ENCODE peak calls at places on chromosomes 7 and 10, in seven cellular contexts. One of them, this sample, is unnamed.

GRCh38 chr10:91684841-91685240 is 52.0 kb upstream of the PPP1R3C start:
- DNase-seq in neural progenitor cell: no peak
- DNase-seq in aorta: no peak
- DNase-seq in brain microvascular endothelial cell: no peak
- DNase-seq in body of pancreas: no peak
- DNase-seq in heart left ventricle: no peak
- DNase-seq in H1: no peak
- DNase-seq in this sample: no peak

GRCh38 chr10:124233546-124234138 is 140.2 kb upstream of the CHST15 start:
- DNase-seq in neural progenitor cell: no peak
- DNase-seq in aorta: peak; percentile 32
- DNase-seq in brain microvascular endothelial cell: no peak
- DNase-seq in body of pancreas: no peak
- DNase-seq in heart left ventricle: no peak
- DNase-seq in H1: no peak
- DNase-seq in this sample: no peak

GRCh38 chr7:157077021-157077420 is 61.7 kb upstream of the UBE3C start:
- DNase-seq in neural progenitor cell: no peak
- DNase-seq in aorta: no peak
- DNase-seq in brain microvascular endothelial cell: no peak
- DNase-seq in body of pancreas: no peak
- DNase-seq in heart left ventricle: no peak
- DNase-seq in H1: no peak
- DNase-seq in this sample: no peak

GRCh38 chr7:75555736-75556135 is 63.6 kb downstream of the SPDYE5 start:
- DNase-seq in neural progenitor cell: no peak
- DNase-seq in aorta: no peak
- DNase-seq in brain microvascular endothelial cell: no peak
- DNase-seq in body of pancreas: no peak
- DNase-seq in heart left ventricle: no peak
- DNase-seq in H1: no peak
- DNase-seq in this sample: no peak

GRCh38 chr7:30634193-30634626 is 39.5 kb downstream of the GARS1 start:
- DNase-seq in neural progenitor cell: no peak
- DNase-seq in aorta: no peak
- DNase-seq in brain microvascular endothelial cell: no peak
- DNase-seq in body of pancreas: no peak
- DNase-seq in heart left ventricle: no peak
- DNase-seq in H1: no peak
- DNase-seq in this sample: no peak

GRCh38 chr10:132443605-132443997 is 46.6 kb downstream of the PWWP2B start:
- DNase-seq in neural progenitor cell: no peak
- DNase-seq in aorta: no peak
- DNase-seq in brain microvascular endothelial cell: peak; percentile 38
- DNase-seq in body of pancreas: no peak
- DNase-seq in heart left ventricle: no peak
- DNase-seq in H1: no peak
- DNase-seq in this sample: no peak

GRCh38 chr10:19111501-19112267 is 63.1 kb downstream of the MALRD1 start:
- DNase-seq in neural progenitor cell: no peak
- DNase-seq in aorta: no peak
- DNase-seq in brain microvascular endothelial cell: no peak
- DNase-seq in body of pancreas: no peak
- DNase-seq in heart left ventricle: no peak
- DNase-seq in H1: no peak
- DNase-seq in this sample: no peak

GRCh38 chr7:69656890-69657289 is 58.6 kb downstream of the AUTS2 start:
- DNase-seq in neural progenitor cell: peak; percentile 47
- DNase-seq in aorta: no peak
- DNase-seq in brain microvascular endothelial cell: no peak
- DNase-seq in body of pancreas: no peak
- DNase-seq in heart left ventricle: peak; percentile 65
- DNase-seq in H1: no peak
- DNase-seq in this sample: peak; percentile 31

GRCh38 chr10:6054884-6055283 is 7.3 kb downstream of the IL2RA start:
- DNase-seq in neural progenitor cell: no peak
- DNase-seq in aorta: no peak
- DNase-seq in brain microvascular endothelial cell: no peak
- DNase-seq in body of pancreas: no peak
- DNase-seq in heart left ventricle: no peak
- DNase-seq in H1: peak; percentile 26
- DNase-seq in this sample: no peak

GRCh38 chr7:16668049-16668858 is 22.3 kb downstream of the BZW2 start:
- DNase-seq in neural progenitor cell: no peak
- DNase-seq in aorta: no peak
- DNase-seq in brain microvascular endothelial cell: peak; percentile 99
- DNase-seq in body of pancreas: peak; percentile 22
- DNase-seq in heart left ventricle: peak; percentile 40
- DNase-seq in H1: no peak
- DNase-seq in this sample: peak; percentile 65

GRCh38 chr10:23065549-23065948 is 29.8 kb upstream of the MSRB2 start:
- DNase-seq in neural progenitor cell: no peak
- DNase-seq in aorta: peak; percentile 90
- DNase-seq in brain microvascular endothelial cell: peak; percentile 53
- DNase-seq in body of pancreas: peak; percentile 86
- DNase-seq in heart left ventricle: peak; percentile 79
- DNase-seq in H1: peak; percentile 38
- DNase-seq in this sample: peak; percentile 42

GRCh38 chr10:47225186-47225927 is 74.6 kb upstream of the GDF10 start:
- DNase-seq in neural progenitor cell: no peak
- DNase-seq in aorta: no peak
- DNase-seq in brain microvascular endothelial cell: no peak
- DNase-seq in body of pancreas: no peak
- DNase-seq in heart left ventricle: no peak
- DNase-seq in H1: no peak
- DNase-seq in this sample: no peak

GRCh38 chr10:59865101-59865500 is 41.3 kb downstream of the CCDC6 start:
- DNase-seq in neural progenitor cell: peak; percentile 33
- DNase-seq in aorta: no peak
- DNase-seq in brain microvascular endothelial cell: no peak
- DNase-seq in body of pancreas: peak; percentile 64
- DNase-seq in heart left ventricle: no peak
- DNase-seq in H1: no peak
- DNase-seq in this sample: no peak

GRCh38 chr7:11341285-11341944 is 367.7 kb downstream of the PHF14 start:
- DNase-seq in neural progenitor cell: peak; percentile 47
- DNase-seq in aorta: no peak
- DNase-seq in brain microvascular endothelial cell: peak; percentile 48
- DNase-seq in body of pancreas: no peak
- DNase-seq in heart left ventricle: no peak
- DNase-seq in H1: no peak
- DNase-seq in this sample: peak; percentile 7

GRCh38 chr10:78292250-78292986 is 258.8 kb downstream of the RPS24 start:
- DNase-seq in neural progenitor cell: no peak
- DNase-seq in aorta: no peak
- DNase-seq in brain microvascular endothelial cell: no peak
- DNase-seq in body of pancreas: no peak
- DNase-seq in heart left ventricle: no peak
- DNase-seq in H1: no peak
- DNase-seq in this sample: no peak

GRCh38 chr7:96831446-96831845 is 121.8 kb upstream of the SEM1 start:
- DNase-seq in neural progenitor cell: no peak
- DNase-seq in aorta: no peak
- DNase-seq in brain microvascular endothelial cell: no peak
- DNase-seq in body of pancreas: no peak
- DNase-seq in heart left ventricle: no peak
- DNase-seq in H1: no peak
- DNase-seq in this sample: no peak

GRCh38 chr10:59668081-59668480 is 41.6 kb downstream of the SLC16A9 start:
- DNase-seq in neural progenitor cell: no peak
- DNase-seq in aorta: no peak
- DNase-seq in brain microvascular endothelial cell: no peak
- DNase-seq in body of pancreas: no peak
- DNase-seq in heart left ventricle: no peak
- DNase-seq in H1: no peak
- DNase-seq in this sample: no peak

GRCh38 chr10:130934333-130935035 is 377.0 kb downstream of the TCERG1L start:
- DNase-seq in neural progenitor cell: no peak
- DNase-seq in aorta: no peak
- DNase-seq in brain microvascular endothelial cell: no peak
- DNase-seq in body of pancreas: no peak
- DNase-seq in heart left ventricle: no peak
- DNase-seq in H1: peak; percentile 48
- DNase-seq in this sample: no peak

GRCh38 chr7:157521061-157521731 is 184.4 kb downstream of the DNAJB6 start:
- DNase-seq in neural progenitor cell: no peak
- DNase-seq in aorta: peak; percentile 68
- DNase-seq in brain microvascular endothelial cell: no peak
- DNase-seq in body of pancreas: peak; percentile 2
- DNase-seq in heart left ventricle: no peak
- DNase-seq in H1: peak; percentile 37
- DNase-seq in this sample: peak; percentile 1

GRCh38 chr10:91603173-91603572 is 29.7 kb downstream of the PPP1R3C start:
- DNase-seq in neural progenitor cell: no peak
- DNase-seq in aorta: no peak
- DNase-seq in brain microvascular endothelial cell: no peak
- DNase-seq in body of pancreas: no peak
- DNase-seq in heart left ventricle: no peak
- DNase-seq in H1: no peak
- DNase-seq in this sample: no peak

GRCh38 chr10:96017227-96017687 is 26.1 kb upstream of the CCNJ start:
- DNase-seq in neural progenitor cell: peak; percentile 70
- DNase-seq in aorta: no peak
- DNase-seq in brain microvascular endothelial cell: peak; percentile 62
- DNase-seq in body of pancreas: peak; percentile 36
- DNase-seq in heart left ventricle: no peak
- DNase-seq in H1: peak; percentile 54
- DNase-seq in this sample: no peak

GRCh38 chr7:9407816-9408215 is 974.4 kb downstream of the NXPH1 start:
- DNase-seq in neural progenitor cell: no peak
- DNase-seq in aorta: no peak
- DNase-seq in brain microvascular endothelial cell: no peak
- DNase-seq in body of pancreas: no peak
- DNase-seq in heart left ventricle: no peak
- DNase-seq in H1: no peak
- DNase-seq in this sample: no peak

GRCh38 chr10:28715757-28716156 is 38.4 kb downstream of the BAMBI start:
- DNase-seq in neural progenitor cell: no peak
- DNase-seq in aorta: no peak
- DNase-seq in brain microvascular endothelial cell: no peak
- DNase-seq in body of pancreas: no peak
- DNase-seq in heart left ventricle: no peak
- DNase-seq in H1: no peak
- DNase-seq in this sample: no peak

GRCh38 chr10:132450825-132451505 is 54.0 kb downstream of the PWWP2B start:
- DNase-seq in neural progenitor cell: no peak
- DNase-seq in aorta: peak; percentile 73
- DNase-seq in brain microvascular endothelial cell: no peak
- DNase-seq in body of pancreas: no peak
- DNase-seq in heart left ventricle: no peak
- DNase-seq in H1: no peak
- DNase-seq in this sample: no peak

GRCh38 chr7:31919678-31920369 is 150.4 kb downstream of the PDE1C start:
- DNase-seq in neural progenitor cell: no peak
- DNase-seq in aorta: no peak
- DNase-seq in brain microvascular endothelial cell: no peak
- DNase-seq in body of pancreas: no peak
- DNase-seq in heart left ventricle: no peak
- DNase-seq in H1: no peak
- DNase-seq in this sample: no peak

GRCh38 chr7:7693881-7694280 is 24.5 kb downstream of the RPA3 start:
- DNase-seq in neural progenitor cell: no peak
- DNase-seq in aorta: no peak
- DNase-seq in brain microvascular endothelial cell: peak; percentile 30
- DNase-seq in body of pancreas: no peak
- DNase-seq in heart left ventricle: no peak
- DNase-seq in H1: no peak
- DNase-seq in this sample: no peak

GRCh38 chr7:1394371-1394770 is 64.9 kb downstream of the MICALL2 start:
- DNase-seq in neural progenitor cell: no peak
- DNase-seq in aorta: no peak
- DNase-seq in brain microvascular endothelial cell: no peak
- DNase-seq in body of pancreas: no peak
- DNase-seq in heart left ventricle: no peak
- DNase-seq in H1: no peak
- DNase-seq in this sample: no peak
- H3K27ac ChIP-seq in neural progenitor cell: no peak overlapping the region
- H3K27ac ChIP-seq in aorta: no peak overlapping the region
- H3K27ac ChIP-seq in brain microvascular endothelial cell: no peak overlapping the region
- H3K27ac ChIP-seq in body of pancreas: no peak overlapping the region
- H3K27ac ChIP-seq in heart left ventricle: no peak overlapping the region
- H3K27ac ChIP-seq in H1: no peak overlapping the region
- H3K27ac ChIP-seq in this sample: no peak overlapping the region

GRCh38 chr7:150359918-150360681 is 8.5 kb upstream of the REPIN1 start:
- DNase-seq in neural progenitor cell: no peak
- DNase-seq in aorta: peak; percentile 34
- DNase-seq in brain microvascular endothelial cell: no peak
- DNase-seq in body of pancreas: no peak
- DNase-seq in heart left ventricle: no peak
- DNase-seq in H1: no peak
- DNase-seq in this sample: no peak
- H3K27ac ChIP-seq in neural progenitor cell: no peak overlapping the region
- H3K27ac ChIP-seq in aorta: no peak overlapping the region
- H3K27ac ChIP-seq in brain microvascular endothelial cell: no peak overlapping the region
- H3K27ac ChIP-seq in body of pancreas: no peak overlapping the region
- H3K27ac ChIP-seq in heart left ventricle: no peak overlapping the region
- H3K27ac ChIP-seq in H1: no peak overlapping the region
- H3K27ac ChIP-seq in this sample: no peak overlapping the region

DNA sequence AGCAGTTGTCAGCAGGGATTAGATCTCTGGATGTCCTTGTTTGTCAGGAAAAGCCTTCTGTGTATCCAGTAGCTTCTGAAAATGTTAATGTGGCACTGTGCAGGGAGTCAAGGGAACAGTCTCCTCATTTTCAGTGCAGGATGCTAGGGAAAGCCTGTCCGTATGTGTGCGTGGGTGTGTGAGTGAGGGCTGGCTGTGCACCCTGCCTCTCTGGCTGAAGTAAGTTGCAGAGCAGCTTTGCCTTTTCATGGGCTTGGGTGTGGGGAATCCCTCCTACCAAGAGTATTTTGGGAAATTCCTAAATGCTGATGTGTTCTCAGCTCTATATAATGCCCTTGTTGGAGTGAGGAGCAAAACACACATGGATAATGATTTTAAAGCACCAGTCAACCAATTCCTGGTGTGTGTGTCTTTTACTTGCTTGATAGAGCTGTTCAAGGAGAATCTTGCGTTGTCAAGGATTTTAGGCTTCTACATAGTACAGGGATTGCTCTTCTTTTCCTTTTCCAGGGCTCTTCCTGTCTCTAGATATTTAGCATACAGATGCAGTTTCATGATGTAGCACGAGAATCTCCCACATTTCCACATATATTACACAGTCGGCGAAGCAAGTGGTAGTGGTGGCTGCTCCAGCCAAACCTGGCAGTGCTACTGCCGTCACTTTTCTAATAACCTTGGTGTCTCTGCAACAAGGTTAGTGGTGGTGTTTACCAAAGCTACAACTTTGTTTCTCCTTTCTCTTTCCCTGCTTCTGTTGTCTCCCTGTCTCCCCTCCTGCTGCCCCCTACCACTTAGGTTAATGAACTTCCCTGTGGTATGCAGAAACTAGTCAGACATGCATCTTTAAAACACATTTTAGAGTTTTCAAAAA is 92.8 kb downstream of the MCU start:
- DNase-seq in neural progenitor cell: peak; percentile 77
- DNase-seq in aorta: peak; percentile 84
- DNase-seq in brain microvascular endothelial cell: peak; percentile 76
- DNase-seq in body of pancreas: peak; percentile 25
- DNase-seq in heart left ventricle: peak; percentile 83
- DNase-seq in H1: no peak
- DNase-seq in this sample: peak; percentile 30
- H3K27ac ChIP-seq in neural progenitor cell: peak overlapping the region; percentile 13
- H3K27ac ChIP-seq in aorta: no peak overlapping the region
- H3K27ac ChIP-seq in brain microvascular endothelial cell: no peak overlapping the region
- H3K27ac ChIP-seq in body of pancreas: no peak overlapping the region
- H3K27ac ChIP-seq in heart left ventricle: no peak overlapping the region
- H3K27ac ChIP-seq in H1: peak overlapping the region; percentile 76
- H3K27ac ChIP-seq in this sample: no peak overlapping the region

GRCh38 chr7:116213361-116214155 is 3.2 kb downstream of the TES start:
- DNase-seq in neural progenitor cell: no peak
- DNase-seq in aorta: no peak
- DNase-seq in brain microvascular endothelial cell: peak; percentile 64
- DNase-seq in body of pancreas: no peak
- DNase-seq in heart left ventricle: peak; percentile 49
- DNase-seq in H1: no peak
- DNase-seq in this sample: no peak
- H3K27ac ChIP-seq in neural progenitor cell: no peak overlapping the region
- H3K27ac ChIP-seq in aorta: peak overlapping the region; percentile 22
- H3K27ac ChIP-seq in brain microvascular endothelial cell: peak overlapping the region; percentile 95
- H3K27ac ChIP-seq in body of pancreas: no peak overlapping the region
- H3K27ac ChIP-seq in heart left ventricle: peak overlapping the region; percentile 94
- H3K27ac ChIP-seq in H1: no peak overlapping the region
- H3K27ac ChIP-seq in this sample: no peak overlapping the region

This sample was measured in tibial nerve.